ENCODE peak calls at places on chromosomes 2 and 18, in four cellular contexts. Q, G, I and E are unnamed samples.

GRCh38 chr2:227890495-227891079 is 19.2 kb downstream of the DAW1 start:
- DNase-seq in G (peak), Q (no peak), I (peak), E (peak)

GRCh38 chr2:128420131-128420530 is 101.5 kb upstream of the HS6ST1 start:
- DNase-seq in Q (no peak), G (no peak), I (no peak), E (no peak)

GRCh38 chr2:239128706-239129105 is 272.1 kb downstream of the HDAC4 start:
- DNase-seq in I (no peak), G (no peak), Q (no peak), E (no peak)

GRCh38 chr18:74760436-74760835 is 162.8 kb downstream of the ZNF407 start:
- DNase-seq in I (no peak), G (no peak), Q (no peak), E (no peak)

GRCh38 chr2:86037141-86037794 is 68.4 kb downstream of the POLR1A start:
- DNase-seq in I (no peak), Q (peak), G (no peak), E (no peak)

GRCh38 chr18:34018358-34018757 is 206.4 kb downstream of the NOL4 start:
- DNase-seq in I (no peak), G (no peak), Q (no peak), E (no peak)

GRCh38 chr18:59871711-59872362 is 28.0 kb upstream of the PMAIP1 start:
- DNase-seq in G (no peak), Q (no peak), I (no peak), E (no peak)

GRCh38 chr18:41553716-41554115 is 401.3 kb upstream of the PIK3C3 start:
- DNase-seq in Q (no peak), G (no peak), I (peak), E (no peak)

GRCh38 chr2:67290451-67290991 is 106.6 kb upstream of the ETAA1 start:
- DNase-seq in G (no peak), Q (no peak), I (no peak), E (no peak)

GRCh38 chr2:239068411-239068810 is 220.5 kb downstream of the TWIST2 start:
- DNase-seq in I (no peak), G (no peak), Q (no peak), E (no peak)

GRCh38 chr18:64110692-64111480 is 38.0 kb downstream of the LINC00305 start:
- DNase-seq in Q (no peak), I (no peak), G (no peak), E (no peak)

GRCh38 chr2:158456309-158457066 is at the start of the genes CCDC148 and PKP4:
- DNase-seq in G (peak), I (peak), Q (peak), E (peak)

GRCh38 chr2:159126653-159127052 is 158.2 kb downstream of the TANC1 start:
- DNase-seq in G (no peak), Q (peak), I (no peak), E (no peak)

GRCh38 chr2:221807706-221808105 is 235.6 kb upstream of the EPHA4 start:
- DNase-seq in G (no peak), I (no peak), Q (no peak), E (no peak)

GRCh38 chr2:159939946-159940345 is 122.5 kb downstream of the PLA2R1 start:
- DNase-seq in Q (no peak), G (peak), I (peak), E (no peak)

GRCh38 chr2:198441876-198442275 is 637.5 kb downstream of the PLCL1 start:
- DNase-seq in I (no peak), Q (no peak), G (no peak), E (no peak)

GRCh38 chr2:26772064-26773001 is 8.2 kb downstream of the SLC35F6 start:
- DNase-seq in I (no peak), Q (peak), G (peak), E (no peak)

GRCh38 chr2:215531284-215531683 is 95.4 kb upstream of the FN1 start:
- DNase-seq in G (peak), I (no peak), Q (no peak), E (no peak)

GRCh38 chr2:163471947-163472346 is 263.9 kb downstream of the FIGN start:
- DNase-seq in G (peak), Q (no peak), I (peak), E (no peak)

GRCh38 chr2:226023383-226023782 is 623.9 kb downstream of the NYAP2 start:
- DNase-seq in Q (no peak), G (no peak), I (no peak), E (no peak)

GRCh38 chr2:240235149-240235803 is 94.8 kb upstream of the OTOS start:
- DNase-seq in I (no peak), G (no peak), Q (no peak), E (no peak)

GRCh38 chr18:57518533-57518932 is 68.0 kb downstream of the FECH start:
- DNase-seq in Q (no peak), I (no peak), G (no peak), E (no peak)

GRCh38 chr2:96225016-96225533 is 16.4 kb upstream of the STARD7 start:
- DNase-seq in G (no peak), Q (no peak), I (no peak), E (no peak)

GRCh38 chr18:9731380-9731779 is 23.3 kb downstream of the RAB31 start:
- DNase-seq in I (no peak), G (no peak), Q (no peak), E (no peak)

GRCh38 chr2:40554665-40555294 is 102.9 kb upstream of the SLC8A1 start:
- DNase-seq in I (peak), Q (no peak), G (peak), E (peak)

GRCh38 chr2:180742809-180743208 is 237.6 kb upstream of the UBE2E3 start:
- DNase-seq in I (no peak), G (peak), Q (no peak), E (no peak)

GRCh38 chr2:197705912-197706838 is 1.0 kb downstream of the MARS2 start:
- DNase-seq in Q (no peak), I (no peak), G (no peak), E (no peak)